ENCODE peak calls at places on chromosomes 6 and 20, in five cellular contexts. H, V, C, M and K are unnamed samples.

GRCh38 chr6:19723533-19723932 is 113.6 kb upstream of the ID4 start:
- DNase-seq in H (peak; percentile 92), V (no peak), C (no peak), M (no peak), K (no peak)

GRCh38 chr20:33018169-33018931 is 10.8 kb downstream of the BPIFB2 start:
- DNase-seq in H (no peak), V (no peak), C (no peak), M (no peak), K (no peak)

GRCh38 chr6:87529221-87529620 is 56.4 kb downstream of the SLC35A1 start:
- DNase-seq in H (no peak), V (no peak), C (no peak), M (no peak), K (no peak)

GRCh38 chr6:89590133-89590532 is 48.4 kb downstream of the LYRM2 start:
- DNase-seq in H (no peak), V (no peak), C (no peak), M (no peak), K (no peak)

GRCh38 chr6:27157461-27158315 is 89.8 kb upstream of the PRSS16 start:
- DNase-seq in H (no peak), V (no peak), C (peak; percentile 47), M (peak; percentile 61), K (no peak)

GRCh38 chr6:151387581-151387980 is 3.8 kb downstream of the ZBTB2 start:
- DNase-seq in H (peak; percentile 15), V (no peak), C (no peak), M (no peak), K (no peak)

GRCh38 chr6:52595000-52595795 is 18.3 kb upstream of the TRAM2 start:
- DNase-seq in H (peak; percentile 61), V (peak; percentile 58), C (no peak), M (peak; percentile 68), K (no peak)

GRCh38 chr6:18507561-18507960 is 120.4 kb downstream of the RNF144B start:
- DNase-seq in H (no peak), V (no peak), C (no peak), M (no peak), K (no peak)

GRCh38 chr6:14037402-14038277 is 79.9 kb upstream of the CD83 start:
- DNase-seq in H (peak; percentile 35), V (no peak), C (no peak), M (no peak), K (no peak)

GRCh38 chr6:63491104-63491503 is 81.2 kb upstream of the LOC128125822 start:
- DNase-seq in H (no peak), V (no peak), C (no peak), M (no peak), K (no peak)

GRCh38 chr6:31898200-31899011 is 908 bp upstream of the EHMT2 start:
- DNase-seq in H (no peak), V (peak; percentile 55), C (no peak), M (peak; percentile 71), K (no peak)

GRCh38 chr6:17276766-17277165 is 4.4 kb upstream of the RBM24 start:
- DNase-seq in H (no peak), V (no peak), C (no peak), M (no peak), K (no peak)

GRCh38 chr20:13384132-13384531 is 163.1 kb downstream of the ISM1 start:
- DNase-seq in H (no peak), V (peak; percentile 18), C (no peak), M (no peak), K (no peak)

GRCh38 chr6:116697475-116697874 is 16.5 kb downstream of the KPNA5 start:
- DNase-seq in H (no peak), V (no peak), C (no peak), M (no peak), K (no peak)

GRCh38 chr6:84764332-84765049 is at the start of gene TBX18:
- DNase-seq in H (peak; percentile 92), V (no peak), C (no peak), M (no peak), K (peak; percentile 95)

GRCh38 chr6:4358414-4359107 is 223.2 kb upstream of the ECI2 start:
- DNase-seq in H (peak; percentile 98), V (no peak), C (peak; percentile 74), M (no peak), K (peak; percentile 99)

GRCh38 chr6:31794866-31795615 is 511 bp downstream of the VARS1 start:
- DNase-seq in H (no peak), V (no peak), C (peak; percentile 24), M (no peak), K (no peak)

GRCh38 chr20:14093652-14094051 is 98.3 kb downstream of the MACROD2 start:
- DNase-seq in H (no peak), V (no peak), C (peak; percentile 15), M (no peak), K (no peak)

GRCh38 chr6:81696505-81696904 is 56.0 kb downstream of the TENT5A start:
- DNase-seq in H (no peak), V (no peak), C (no peak), M (no peak), K (no peak)

GRCh38 chr6:161446934-161447333 is 173.1 kb upstream of the AGPAT4 start:
- DNase-seq in H (no peak), V (no peak), C (no peak), M (no peak), K (no peak)

GRCh38 chr6:24845578-24845977 is 46.9 kb upstream of the ARMH2 start:
- DNase-seq in H (no peak), V (no peak), C (no peak), M (no peak), K (no peak)

DNA sequence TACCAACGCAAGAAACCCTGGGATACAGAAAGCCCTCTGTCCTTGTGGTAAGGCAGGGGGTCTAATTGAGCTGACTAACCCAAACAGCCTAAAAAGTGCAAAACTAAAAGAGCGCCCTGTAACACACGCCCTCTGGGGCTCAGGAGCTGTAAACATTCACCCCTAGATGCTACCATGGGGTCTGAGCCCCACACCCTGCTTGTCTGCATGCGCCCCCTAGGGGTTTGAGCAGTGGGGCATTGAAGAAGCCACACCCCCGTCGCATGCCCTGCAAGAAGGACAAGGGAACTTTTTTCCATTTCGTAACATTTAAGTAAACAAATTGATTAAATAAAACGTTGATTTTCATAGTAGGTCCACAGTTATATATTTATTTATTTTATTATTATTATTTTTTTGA is 616.9 kb upstream of the MAN1A1 start:
- DNase-seq in H (no peak), V (peak; percentile 5), C (no peak), M (peak; percentile 66), K (no peak)
- TF ChIP-seq CTCF in H (no peak), V (peak; percentile 58), C (no peak), M (peak; percentile 78), K (peak; percentile 18)

DNA sequence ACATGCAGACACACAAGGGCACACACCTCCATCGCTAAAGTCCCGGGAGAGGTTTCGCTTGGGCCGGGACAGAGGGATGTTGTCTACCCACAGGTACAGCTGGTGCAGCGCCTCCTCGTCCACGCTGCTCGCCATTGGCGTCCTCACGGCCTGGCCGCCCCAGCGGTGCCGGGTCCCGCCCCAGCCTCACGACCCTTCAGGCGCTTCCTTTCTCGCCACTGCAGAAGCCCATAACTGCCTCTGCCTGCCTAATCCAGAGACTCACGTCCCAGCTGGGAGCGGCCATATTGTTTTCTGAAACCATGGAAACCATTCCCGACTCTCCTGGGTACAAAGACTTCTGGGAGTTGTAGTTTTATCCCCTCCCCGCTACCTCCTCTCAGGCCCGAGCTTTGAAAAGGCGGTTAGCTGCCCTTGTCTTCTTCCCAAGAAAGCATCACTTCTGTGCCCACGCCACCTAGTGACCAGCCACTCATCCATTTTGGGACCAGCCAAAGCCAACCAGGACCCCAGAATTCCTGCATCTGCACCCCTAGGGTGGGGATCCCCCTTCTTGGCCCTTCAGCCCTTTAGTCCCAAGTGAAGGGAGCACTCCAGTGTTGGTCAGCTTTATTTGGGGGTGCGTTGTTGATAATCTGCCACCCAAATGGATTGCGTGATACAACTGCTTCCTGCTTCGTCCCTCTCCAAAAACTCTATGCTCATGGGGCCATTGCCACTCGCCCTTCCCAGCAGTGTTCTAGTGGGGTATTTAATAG is at the start of gene SPEF1:
- DNase-seq in H (peak; percentile 86), V (peak; percentile 90), C (peak; percentile 76), M (peak; percentile 82), K (peak; percentile 82)
- TF ChIP-seq CTCF in H (peak; percentile 60), V (peak; percentile 37), C (peak; percentile 35), M (peak; percentile 68), K (peak; percentile 80)

GRCh38 chr6:144063744-144064401 is 31.5 kb downstream of the SF3B5 start:
- DNase-seq in H (no peak), V (peak; percentile 96), C (peak; percentile 85), M (peak; percentile 89), K (no peak)
- TF ChIP-seq CTCF in H (no peak), V (peak; percentile 43), C (no peak), M (peak; percentile 60), K (peak; percentile 35)

GRCh38 chr20:1879934-1880333 is 15.3 kb upstream of the SIRPA start:
- DNase-seq in H (no peak), V (no peak), C (no peak), M (no peak), K (no peak)

GRCh38 chr20:1879369-1879768 is 15.8 kb upstream of the SIRPA start:
- DNase-seq in H (no peak), V (no peak), C (no peak), M (no peak), K (no peak)

GRCh38 chr20:1882026-1882425 is 13.2 kb upstream of the SIRPA start:
- DNase-seq in H (no peak), V (no peak), C (no peak), M (no peak), K (no peak)

GRCh38 chr20:1880529-1881239 is 14.5 kb upstream of the SIRPA start:
- DNase-seq in H (no peak), V (no peak), C (no peak), M (no peak), K (no peak)

DNA sequence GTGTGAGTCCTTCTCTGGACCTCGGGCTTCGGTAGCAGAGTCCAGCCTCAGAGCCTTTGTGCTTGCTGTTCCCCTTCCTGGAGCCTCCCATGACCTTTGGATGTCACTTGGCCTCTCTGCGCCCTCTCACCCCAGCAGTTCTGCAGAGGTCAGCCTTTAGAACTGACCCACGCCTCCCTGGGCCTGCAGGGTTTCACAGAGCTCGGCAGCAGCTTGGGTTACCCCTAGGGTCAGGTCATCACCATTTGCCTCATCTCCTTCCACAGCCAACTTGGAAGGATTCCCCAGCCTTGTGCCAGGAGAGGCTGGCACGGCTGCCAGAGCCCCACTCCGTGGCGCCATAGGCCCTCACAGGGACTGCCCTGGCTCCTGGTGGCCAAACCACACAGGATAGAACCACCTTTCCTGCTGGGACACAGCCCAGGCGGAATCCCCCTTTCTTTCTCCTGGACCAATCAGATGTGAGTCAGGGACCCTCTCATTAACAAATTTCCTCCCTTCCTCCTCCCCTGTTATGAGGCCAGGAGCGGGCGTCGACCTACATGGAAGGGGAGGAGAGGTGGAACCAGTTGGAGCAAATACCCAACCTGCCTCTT is 13.9 kb upstream of the SIRPA start:
- DNase-seq in H (no peak), V (no peak), C (no peak), M (no peak), K (no peak)
- TF ChIP-seq CTCF in H (no peak), V (no peak), C (no peak), M (no peak), K (no peak)

GRCh38 chr6:129575378-129576118 is 134.4 kb downstream of the ARHGAP18 start:
- DNase-seq in H (peak; percentile 8), V (no peak), C (peak; percentile 12), M (peak; percentile 10), K (no peak)
- TF ChIP-seq CTCF in H (peak; percentile 75), V (peak; percentile 19), C (peak; percentile 63), M (peak; percentile 85), K (peak; percentile 84)

GRCh38 chr6:155261146-155261900 is 2.5 kb upstream of the CLDN20 start:
- DNase-seq in H (no peak), V (no peak), C (no peak), M (no peak), K (no peak)
- TF ChIP-seq CTCF in H (no peak), V (no peak), C (no peak), M (no peak), K (no peak)